ENCODE peak calls at places on chromosomes 3 and 15, in seven cellular contexts. K is right lobe of liver, N is AG04450, W is tibial artery, D is left ventricle myocardium inferior, B is Panc1, V is K562. Q is an unnamed sample.

GRCh38 chr15:20351448-20351961 is 190.1 kb downstream of the GOLGA6L6 start:
- DNase-seq in K (peak; percentile 48), N (no peak), W (no peak), V (no peak), B (no peak), D (no peak), Q (no peak)

GRCh38 chr3:156674911-156675743 is 737 bp downstream of the TIPARP start:
- DNase-seq in B (no peak), K (peak; percentile 74), N (no peak), V (peak; percentile 78), D (peak; percentile 76), W (peak; percentile 72), Q (peak; percentile 55)

GRCh38 chr3:8416965-8417364 is 84.7 kb upstream of the LMCD1 start:
- DNase-seq in V (peak; percentile 46), K (peak; percentile 58), D (no peak), N (no peak), W (no peak), B (no peak), Q (peak; percentile 17)

GRCh38 chr3:27228805-27229204 is 140.4 kb downstream of the NEK10 start:
- DNase-seq in W (no peak), B (no peak), V (no peak), N (no peak), K (no peak), D (no peak), Q (peak; percentile 12)

GRCh38 chr3:32685604-32686185 is 707 bp downstream of the CNOT10 start:
- DNase-seq in V (no peak), K (no peak), B (no peak), N (no peak), W (no peak), D (no peak), Q (no peak)

GRCh38 chr15:48402778-48403177 is 71.5 kb downstream of the DUT start:
- DNase-seq in V (no peak), D (no peak), N (no peak), K (no peak), B (no peak), W (no peak), Q (no peak)

GRCh38 chr3:196454935-196455334 is 22.7 kb upstream of the UBXN7 start:
- DNase-seq in D (no peak), N (no peak), V (no peak), K (no peak), B (no peak), W (no peak), Q (no peak)

GRCh38 chr15:57731543-57732103 is 25.1 kb downstream of the POLR2M start:
- DNase-seq in K (no peak), B (no peak), N (no peak), W (no peak), D (no peak), V (no peak), Q (no peak)

GRCh38 chr3:172653004-172653403 is 57.9 kb downstream of the NCEH1 start:
- DNase-seq in B (no peak), W (no peak), N (no peak), V (no peak), D (no peak), K (no peak), Q (no peak)

GRCh38 chr15:81106560-81106959 is 27.5 kb upstream of the CFAP161 start:
- DNase-seq in B (peak; percentile 60), W (peak; percentile 53), D (no peak), V (peak; percentile 86), K (no peak), N (peak; percentile 63), Q (peak; percentile 49)

GRCh38 chr3:33046521-33046920 is 50.4 kb downstream of the GLB1 start:
- DNase-seq in B (no peak), K (no peak), W (no peak), V (no peak), N (no peak), D (no peak), Q (no peak)

GRCh38 chr3:150090877-150091276 is 120.2 kb upstream of the PFN2 start:
- DNase-seq in K (no peak), D (no peak), V (no peak), B (no peak), W (no peak), N (no peak), Q (no peak)

GRCh38 chr3:69671082-69671952 is 67.9 kb upstream of the MITF start:
- DNase-seq in V (peak; percentile 50), B (no peak), N (no peak), W (no peak), D (peak; percentile 24), K (no peak), Q (no peak)

GRCh38 chr15:25175789-25176615 is 221.2 kb downstream of the SNRPN start:
- DNase-seq in V (no peak), N (no peak), B (no peak), D (peak; percentile 7), K (peak; percentile 36), W (peak; percentile 15), Q (peak; percentile 2)

GRCh38 chr3:14253022-14253761 is 74.6 kb downstream of the LSM3 start:
- DNase-seq in W (peak; percentile 39), B (no peak), K (peak; percentile 82), D (no peak), N (no peak), V (peak; percentile 50), Q (no peak)

GRCh38 chr3:14511623-14511965 is 28.5 kb downstream of the GRIP2 start:
- DNase-seq in W (no peak), D (no peak), N (no peak), V (no peak), B (no peak), K (no peak), Q (no peak)

GRCh38 chr3:58210761-58211477 is at the start of gene DNASE1L3:
- DNase-seq in W (peak; percentile 41), D (no peak), B (no peak), N (no peak), V (no peak), K (no peak), Q (no peak)

GRCh38 chr3:15743587-15744009 is 54.2 kb downstream of the ANKRD28 start:
- DNase-seq in V (peak; percentile 16), N (no peak), D (no peak), W (no peak), K (no peak), B (no peak), Q (no peak)

DNA sequence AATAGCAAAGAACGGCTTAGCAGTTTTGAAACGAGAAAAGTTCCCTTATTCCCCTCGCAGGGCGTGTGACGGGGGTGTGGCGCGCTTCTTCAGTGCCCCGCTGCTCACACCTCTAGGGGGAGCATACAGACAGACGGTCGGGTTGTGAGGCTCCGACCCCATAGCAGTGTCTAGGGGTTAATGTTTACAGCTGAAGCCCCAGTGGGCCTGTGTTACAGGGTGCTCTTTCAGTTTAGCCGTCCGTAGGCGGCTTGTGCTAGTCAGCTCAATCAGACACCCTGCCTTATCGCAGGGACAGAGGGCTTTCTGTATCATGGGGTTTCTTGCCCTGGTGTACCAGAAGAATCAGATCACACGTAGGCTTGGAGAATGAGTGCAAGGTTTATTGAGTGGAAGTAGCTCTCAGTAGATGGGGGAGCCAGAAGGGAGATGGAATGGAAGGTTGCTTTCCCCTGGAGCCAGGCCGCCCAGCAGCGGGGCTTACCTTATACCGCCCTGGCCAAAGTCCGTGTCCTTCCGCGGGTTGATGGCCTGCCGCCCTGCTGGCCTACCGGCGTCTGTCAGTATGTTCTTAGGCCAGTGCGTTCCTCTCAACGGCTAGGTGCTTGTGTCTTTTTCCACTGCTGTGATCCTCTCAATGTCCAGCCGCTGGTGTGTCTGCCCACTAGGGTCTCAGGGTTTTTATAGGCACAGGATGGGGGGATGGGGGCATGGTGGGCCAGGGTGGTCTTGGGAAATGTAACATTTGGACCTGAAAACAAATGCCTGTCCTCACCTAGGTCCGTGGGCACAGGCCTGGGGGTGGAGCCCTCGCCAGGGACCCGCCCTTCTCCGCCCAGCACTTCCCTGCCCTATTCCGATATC is 32.2 kb upstream of the ACP3 start:
- DNase-seq in B (no peak), V (peak; percentile 39), K (no peak), W (no peak), D (no peak), N (no peak), Q (peak; percentile 8)
- H3K4me3 ChIP-seq in B (peak overlapping the region; percentile 49), V (no peak overlapping the region), K (no peak overlapping the region), W (no peak overlapping the region), D (peak overlapping the region; percentile 10), N (no peak overlapping the region), Q (no peak overlapping the region)

GRCh38 chr3:126369490-126369889 is 12.3 kb upstream of the KLF15 start:
- DNase-seq in W (no peak), K (no peak), N (no peak), D (no peak), V (no peak), B (no peak), Q (no peak)
- TF ChIP-seq CTCF in W (no peak), K (no peak), N (no peak), D (no peak), V (no peak), B (no peak), Q (no peak)

GRCh38 chr3:187368251-187368733 is at the start of gene RTP4:
- DNase-seq in W (no peak), V (no peak), D (no peak), N (no peak), B (peak; percentile 10), K (no peak), Q (no peak)
- H3K4me3 ChIP-seq in W (peak within 1 kb of the TSS; percentile 44), V (no peak within 1 kb of the TSS), D (peak within 1 kb of the TSS; percentile 67), N (peak within 1 kb of the TSS; percentile 31), B (peak within 1 kb of the TSS; percentile 58), K (peak within 1 kb of the TSS; percentile 44), Q (no peak within 1 kb of the TSS)

GRCh38 chr15:47196057-47196456 is 521.2 kb upstream of the SEMA6D start:
- DNase-seq in N (peak; percentile 77), B (peak; percentile 53), V (peak; percentile 52), D (peak; percentile 67), W (peak; percentile 69), K (peak; percentile 79), Q (peak; percentile 91)

GRCh38 chr15:47188766-47189507 is 528.4 kb upstream of the SEMA6D start:
- DNase-seq in V (no peak), K (no peak), W (no peak), N (no peak), B (no peak), D (no peak), Q (no peak)

GRCh38 chr15:47194718-47195117 is 522.6 kb upstream of the SEMA6D start:
- DNase-seq in K (no peak), B (peak; percentile 1), D (no peak), W (no peak), N (peak; percentile 4), V (no peak), Q (no peak)
- TF ChIP-seq CTCF in K (peak; percentile 23), B (peak; percentile 31), D (peak; percentile 24), W (no peak), N (peak; percentile 52), V (no peak), Q (peak; percentile 28)

DNA sequence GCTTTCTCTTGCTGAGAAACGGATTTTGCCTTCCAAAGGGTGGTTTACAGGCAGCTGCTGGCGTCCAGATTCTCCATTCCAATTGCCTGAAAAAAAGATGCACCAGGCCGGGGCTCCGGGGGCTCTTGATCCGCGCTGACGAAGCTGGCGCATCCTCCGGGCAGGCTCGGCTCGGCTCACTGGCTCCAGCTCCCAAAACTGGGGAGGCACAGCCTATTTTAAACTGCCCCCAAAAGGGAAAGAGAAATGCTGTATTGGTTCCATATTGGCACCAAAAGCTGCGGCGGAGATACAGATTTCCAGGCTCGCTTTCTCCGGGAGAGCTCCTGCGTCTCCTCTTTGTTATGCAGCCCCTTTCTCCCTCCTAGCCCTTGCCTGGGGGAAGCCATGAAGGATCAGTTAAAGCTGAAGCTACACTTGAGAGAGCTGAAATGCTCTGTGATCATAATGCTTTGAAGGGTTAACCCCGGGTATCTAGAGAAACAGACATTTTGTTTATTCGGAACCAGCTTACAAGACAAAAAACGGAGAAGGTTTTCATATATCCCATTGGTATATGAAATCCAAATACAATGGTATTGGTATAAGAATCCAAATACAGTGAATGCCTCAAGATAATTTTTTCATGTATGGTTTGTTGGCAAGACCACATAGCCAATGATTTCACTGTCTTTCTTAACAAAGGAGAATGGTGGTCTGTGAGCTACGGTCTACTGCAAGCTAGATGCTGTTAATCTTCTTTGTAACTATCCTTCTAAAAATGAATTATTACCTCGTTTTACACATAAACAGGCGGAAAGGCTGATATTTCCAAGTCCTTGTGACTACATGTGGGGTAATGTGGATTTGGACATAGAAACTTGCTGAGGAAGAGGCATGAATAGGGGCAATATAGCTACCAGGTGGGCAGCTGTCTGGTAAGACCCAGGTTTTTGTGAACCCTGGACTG is 704 bp downstream of the CD200 start:
- DNase-seq in K (no peak), N (no peak), B (no peak), W (peak; percentile 23), D (peak; percentile 13), V (no peak), Q (no peak)
- H3K4me3 ChIP-seq in K (no peak overlapping the region), N (peak overlapping the region; percentile 65), B (no peak overlapping the region), W (peak overlapping the region; percentile 66), D (peak overlapping the region; percentile 63), V (no peak overlapping the region), Q (peak overlapping the region; percentile 42)